ENCODE peak calls at places on chromosomes 13 and 19, in seven cellular contexts. One of them, this sample, is unnamed.

GRCh38 chr19:54600228-54600627 is 6.8 kb downstream of the LILRA1 start:
- DNase-seq in choroid plexus epithelial cell: no peak
- DNase-seq in sigmoid colon: no peak
- DNase-seq in foreskin fibroblast: no peak
- DNase-seq in cardiac fibroblast: no peak
- DNase-seq in fibroblast of pulmonary artery: no peak
- DNase-seq in NB4: no peak
- DNase-seq in this sample: no peak

GRCh38 chr13:80363890-80364503 is 23.1 kb upstream of the SPRY2 start:
- DNase-seq in choroid plexus epithelial cell: peak; percentile 61
- DNase-seq in sigmoid colon: no peak
- DNase-seq in foreskin fibroblast: peak; percentile 26
- DNase-seq in cardiac fibroblast: peak; percentile 61
- DNase-seq in fibroblast of pulmonary artery: peak; percentile 64
- DNase-seq in NB4: peak; percentile 46
- DNase-seq in this sample: no peak

GRCh38 chr13:37202264-37202663 is 96.8 kb upstream of the CSNK1A1L start:
- DNase-seq in choroid plexus epithelial cell: no peak
- DNase-seq in sigmoid colon: no peak
- DNase-seq in foreskin fibroblast: no peak
- DNase-seq in cardiac fibroblast: no peak
- DNase-seq in fibroblast of pulmonary artery: no peak
- DNase-seq in NB4: no peak
- DNase-seq in this sample: no peak

GRCh38 chr19:35673121-35673804 is 6.9 kb downstream of the UPK1A start:
- DNase-seq in choroid plexus epithelial cell: peak; percentile 55
- DNase-seq in sigmoid colon: peak; percentile 64
- DNase-seq in foreskin fibroblast: peak; percentile 59
- DNase-seq in cardiac fibroblast: peak; percentile 58
- DNase-seq in fibroblast of pulmonary artery: peak; percentile 40
- DNase-seq in NB4: no peak
- DNase-seq in this sample: no peak

GRCh38 chr13:20686167-20686566 is 17.3 kb upstream of the IL17D start:
- DNase-seq in choroid plexus epithelial cell: no peak
- DNase-seq in sigmoid colon: no peak
- DNase-seq in foreskin fibroblast: no peak
- DNase-seq in cardiac fibroblast: no peak
- DNase-seq in fibroblast of pulmonary artery: no peak
- DNase-seq in NB4: no peak
- DNase-seq in this sample: no peak

GRCh38 chr19:51887522-51888498 is at the start of gene ZNF577:
- DNase-seq in choroid plexus epithelial cell: peak; percentile 95
- DNase-seq in sigmoid colon: peak; percentile 94
- DNase-seq in foreskin fibroblast: peak; percentile 89
- DNase-seq in cardiac fibroblast: peak; percentile 95
- DNase-seq in fibroblast of pulmonary artery: peak; percentile 95
- DNase-seq in NB4: peak; percentile 93
- DNase-seq in this sample: peak; percentile 90

GRCh38 chr13:48266967-48267639 is 34.1 kb downstream of the ITM2B start:
- DNase-seq in choroid plexus epithelial cell: no peak
- DNase-seq in sigmoid colon: no peak
- DNase-seq in foreskin fibroblast: no peak
- DNase-seq in cardiac fibroblast: no peak
- DNase-seq in fibroblast of pulmonary artery: no peak
- DNase-seq in NB4: no peak
- DNase-seq in this sample: no peak

GRCh38 chr19:6076675-6077463 is 33.4 kb downstream of the RFX2 start:
- DNase-seq in choroid plexus epithelial cell: peak; percentile 86
- DNase-seq in sigmoid colon: peak; percentile 82
- DNase-seq in foreskin fibroblast: peak; percentile 79
- DNase-seq in cardiac fibroblast: peak; percentile 90
- DNase-seq in fibroblast of pulmonary artery: peak; percentile 87
- DNase-seq in NB4: no peak
- DNase-seq in this sample: no peak

GRCh38 chr19:4368128-4368820 is 24.9 kb downstream of the MPND start:
- DNase-seq in choroid plexus epithelial cell: peak; percentile 27
- DNase-seq in sigmoid colon: no peak
- DNase-seq in foreskin fibroblast: no peak
- DNase-seq in cardiac fibroblast: peak; percentile 39
- DNase-seq in fibroblast of pulmonary artery: peak; percentile 35
- DNase-seq in NB4: no peak
- DNase-seq in this sample: no peak

DNA sequence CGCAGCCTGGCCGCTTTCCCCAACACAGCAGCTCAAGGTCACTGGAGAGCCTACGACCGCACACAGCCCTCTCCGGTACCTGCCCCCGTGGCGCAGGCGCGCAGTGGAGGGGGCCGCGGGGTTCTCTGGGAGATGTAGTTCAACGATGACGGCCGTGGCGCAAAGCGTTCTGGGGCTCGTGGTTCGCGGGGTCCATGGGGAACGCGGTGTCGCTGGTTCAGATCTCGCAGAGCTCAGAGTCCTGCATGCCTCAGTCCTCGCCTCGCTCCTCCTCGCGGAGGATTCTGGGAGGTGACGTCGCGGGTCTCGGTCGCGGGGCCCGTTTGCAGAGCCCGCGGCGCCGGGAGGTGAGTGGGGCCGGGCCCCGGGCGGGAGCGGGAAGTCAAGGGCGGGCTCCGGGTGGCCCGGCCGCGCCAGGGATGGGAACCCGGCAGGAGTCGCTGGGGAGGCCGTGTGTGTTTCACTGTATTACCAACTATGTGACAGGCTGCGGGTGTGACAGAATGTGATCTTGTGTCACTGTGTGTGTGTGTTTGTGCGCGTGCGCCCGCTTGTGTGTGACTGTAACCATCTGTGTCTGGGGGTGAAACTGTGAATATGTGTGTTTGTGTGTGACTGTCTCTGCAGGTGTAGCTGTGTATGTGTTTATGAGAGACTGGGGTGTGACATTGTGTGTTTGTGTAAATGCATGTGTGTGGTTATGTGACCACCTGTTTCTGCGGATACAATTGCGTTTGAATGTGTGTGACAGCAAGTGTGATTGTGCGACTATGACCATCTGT is at the start of gene ZNF527:
- DNase-seq in choroid plexus epithelial cell: peak; percentile 98
- DNase-seq in sigmoid colon: peak; percentile 98
- DNase-seq in foreskin fibroblast: peak; percentile 97
- DNase-seq in cardiac fibroblast: peak; percentile 97
- DNase-seq in fibroblast of pulmonary artery: peak; percentile 98
- DNase-seq in NB4: peak; percentile 95
- DNase-seq in this sample: peak; percentile 99
- TF ChIP-seq CTCF in choroid plexus epithelial cell: no peak
- TF ChIP-seq CTCF in sigmoid colon: no peak
- TF ChIP-seq CTCF in foreskin fibroblast: no peak
- TF ChIP-seq CTCF in cardiac fibroblast: no peak
- TF ChIP-seq CTCF in fibroblast of pulmonary artery: no peak
- TF ChIP-seq CTCF in NB4: no peak
- TF ChIP-seq CTCF in this sample: no peak

DNA sequence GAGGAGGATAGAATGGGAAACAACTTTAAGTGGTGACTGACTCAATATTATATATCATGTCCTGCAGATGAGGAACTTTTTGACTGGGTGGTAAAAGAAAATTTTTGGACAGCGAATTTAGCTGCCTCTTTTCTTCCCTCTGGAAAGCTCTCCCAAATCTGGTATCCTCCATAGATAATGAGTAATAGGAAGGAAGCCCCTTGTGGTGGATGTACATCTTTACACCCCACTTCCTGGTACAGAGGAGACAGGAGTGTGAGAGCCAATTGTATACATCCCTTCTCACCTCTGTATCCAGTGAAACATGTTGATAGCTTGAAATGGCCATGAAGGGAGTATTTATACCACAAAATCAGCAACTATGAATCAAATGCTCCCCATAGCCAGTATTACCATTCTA is 17.2 kb upstream of the TDRD3 start:
- DNase-seq in choroid plexus epithelial cell: no peak
- DNase-seq in sigmoid colon: no peak
- DNase-seq in foreskin fibroblast: no peak
- DNase-seq in cardiac fibroblast: no peak
- DNase-seq in fibroblast of pulmonary artery: no peak
- DNase-seq in NB4: no peak
- DNase-seq in this sample: no peak
- TF ChIP-seq CTCF in choroid plexus epithelial cell: no peak
- TF ChIP-seq CTCF in sigmoid colon: no peak
- TF ChIP-seq CTCF in foreskin fibroblast: peak; percentile 12
- TF ChIP-seq CTCF in cardiac fibroblast: no peak
- TF ChIP-seq CTCF in fibroblast of pulmonary artery: peak; percentile 3
- TF ChIP-seq CTCF in NB4: no peak
- TF ChIP-seq CTCF in this sample: peak; percentile 54

DNA sequence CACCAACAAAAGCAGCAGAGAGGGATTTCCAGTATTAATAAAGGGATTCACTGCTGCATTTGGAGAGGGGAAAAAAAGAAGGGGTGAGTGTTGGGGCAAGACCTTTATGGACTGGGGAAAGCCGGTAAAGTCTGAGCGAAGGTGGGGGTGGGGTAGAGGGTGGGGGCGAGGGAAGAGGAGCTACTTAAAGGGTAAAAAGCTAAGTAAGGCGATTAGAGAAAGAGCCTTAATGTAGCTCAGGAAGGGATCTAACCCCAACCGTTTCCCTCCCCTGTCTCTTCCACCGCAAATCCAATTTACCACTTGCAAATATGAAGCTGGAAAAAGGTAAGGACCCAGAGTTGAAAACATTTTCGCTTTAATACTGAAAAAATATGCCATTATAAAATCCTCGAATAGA is 4.4 kb downstream of the SLITRK1 start:
- DNase-seq in choroid plexus epithelial cell: no peak
- DNase-seq in sigmoid colon: no peak
- DNase-seq in foreskin fibroblast: no peak
- DNase-seq in cardiac fibroblast: no peak
- DNase-seq in fibroblast of pulmonary artery: no peak
- DNase-seq in NB4: no peak
- DNase-seq in this sample: no peak
- TF ChIP-seq CTCF in choroid plexus epithelial cell: no peak
- TF ChIP-seq CTCF in sigmoid colon: no peak
- TF ChIP-seq CTCF in foreskin fibroblast: no peak
- TF ChIP-seq CTCF in cardiac fibroblast: no peak
- TF ChIP-seq CTCF in fibroblast of pulmonary artery: no peak
- TF ChIP-seq CTCF in NB4: no peak
- TF ChIP-seq CTCF in this sample: no peak

GRCh38 chr19:47510516-47511127 is 4.2 kb downstream of the NAPA start:
- DNase-seq in choroid plexus epithelial cell: no peak
- DNase-seq in sigmoid colon: no peak
- DNase-seq in foreskin fibroblast: no peak
- DNase-seq in cardiac fibroblast: no peak
- DNase-seq in fibroblast of pulmonary artery: no peak
- DNase-seq in NB4: no peak
- DNase-seq in this sample: no peak
- TF ChIP-seq CTCF in choroid plexus epithelial cell: peak; percentile 3
- TF ChIP-seq CTCF in sigmoid colon: no peak
- TF ChIP-seq CTCF in foreskin fibroblast: no peak
- TF ChIP-seq CTCF in cardiac fibroblast: no peak
- TF ChIP-seq CTCF in fibroblast of pulmonary artery: no peak
- TF ChIP-seq CTCF in NB4: no peak
- TF ChIP-seq CTCF in this sample: no peak

GRCh38 chr13:61685683-61686013 is 270.0 kb upstream of the PCDH20 start:
- DNase-seq in choroid plexus epithelial cell: no peak
- DNase-seq in sigmoid colon: no peak
- DNase-seq in foreskin fibroblast: no peak
- DNase-seq in cardiac fibroblast: no peak
- DNase-seq in fibroblast of pulmonary artery: peak; percentile 6
- DNase-seq in NB4: peak; percentile 11
- DNase-seq in this sample: no peak
- TF ChIP-seq CTCF in choroid plexus epithelial cell: no peak
- TF ChIP-seq CTCF in sigmoid colon: no peak
- TF ChIP-seq CTCF in foreskin fibroblast: no peak
- TF ChIP-seq CTCF in cardiac fibroblast: no peak
- TF ChIP-seq CTCF in fibroblast of pulmonary artery: no peak
- TF ChIP-seq CTCF in NB4: no peak
- TF ChIP-seq CTCF in this sample: peak; percentile 56

GRCh38 chr13:51202477-51203046 is 19.6 kb upstream of the FAM124A start:
- DNase-seq in choroid plexus epithelial cell: no peak
- DNase-seq in sigmoid colon: no peak
- DNase-seq in foreskin fibroblast: no peak
- DNase-seq in cardiac fibroblast: no peak
- DNase-seq in fibroblast of pulmonary artery: no peak
- DNase-seq in NB4: no peak
- DNase-seq in this sample: no peak

GRCh38 chr13:51207881-51208280 is 14.3 kb upstream of the FAM124A start:
- DNase-seq in choroid plexus epithelial cell: no peak
- DNase-seq in sigmoid colon: no peak
- DNase-seq in foreskin fibroblast: no peak
- DNase-seq in cardiac fibroblast: no peak
- DNase-seq in fibroblast of pulmonary artery: no peak
- DNase-seq in NB4: no peak
- DNase-seq in this sample: no peak

GRCh38 chr13:51201886-51202285 is 20.3 kb upstream of the FAM124A start:
- DNase-seq in choroid plexus epithelial cell: no peak
- DNase-seq in sigmoid colon: no peak
- DNase-seq in foreskin fibroblast: no peak
- DNase-seq in cardiac fibroblast: no peak
- DNase-seq in fibroblast of pulmonary artery: no peak
- DNase-seq in NB4: no peak
- DNase-seq in this sample: no peak
- TF ChIP-seq CTCF in choroid plexus epithelial cell: no peak
- TF ChIP-seq CTCF in sigmoid colon: no peak
- TF ChIP-seq CTCF in foreskin fibroblast: no peak
- TF ChIP-seq CTCF in cardiac fibroblast: no peak
- TF ChIP-seq CTCF in fibroblast of pulmonary artery: no peak
- TF ChIP-seq CTCF in NB4: no peak
- TF ChIP-seq CTCF in this sample: no peak

GRCh38 chr19:11141937-11142527 is 13.6 kb downstream of the SPC24 start:
- DNase-seq in choroid plexus epithelial cell: no peak
- DNase-seq in sigmoid colon: no peak
- DNase-seq in foreskin fibroblast: no peak
- DNase-seq in cardiac fibroblast: no peak
- DNase-seq in fibroblast of pulmonary artery: no peak
- DNase-seq in NB4: no peak
- DNase-seq in this sample: no peak
- TF ChIP-seq CTCF in choroid plexus epithelial cell: peak; percentile 4
- TF ChIP-seq CTCF in sigmoid colon: no peak
- TF ChIP-seq CTCF in foreskin fibroblast: no peak
- TF ChIP-seq CTCF in cardiac fibroblast: peak; percentile 8
- TF ChIP-seq CTCF in fibroblast of pulmonary artery: no peak
- TF ChIP-seq CTCF in NB4: no peak
- TF ChIP-seq CTCF in this sample: no peak

GRCh38 chr13:23160241-23161175 is 20.3 kb upstream of the SGCG start:
- DNase-seq in choroid plexus epithelial cell: no peak
- DNase-seq in sigmoid colon: no peak
- DNase-seq in foreskin fibroblast: no peak
- DNase-seq in cardiac fibroblast: no peak
- DNase-seq in fibroblast of pulmonary artery: no peak
- DNase-seq in NB4: peak; percentile 47
- DNase-seq in this sample: no peak
- TF ChIP-seq CTCF in choroid plexus epithelial cell: no peak
- TF ChIP-seq CTCF in sigmoid colon: no peak
- TF ChIP-seq CTCF in foreskin fibroblast: no peak
- TF ChIP-seq CTCF in cardiac fibroblast: no peak
- TF ChIP-seq CTCF in fibroblast of pulmonary artery: peak; percentile 23
- TF ChIP-seq CTCF in NB4: peak; percentile 48
- TF ChIP-seq CTCF in this sample: no peak

GRCh38 chr19:40139533-40140287 is 49.0 kb upstream of the ZNF780A start:
- DNase-seq in choroid plexus epithelial cell: peak; percentile 77
- DNase-seq in sigmoid colon: no peak
- DNase-seq in foreskin fibroblast: peak; percentile 32
- DNase-seq in cardiac fibroblast: peak; percentile 71
- DNase-seq in fibroblast of pulmonary artery: peak; percentile 76
- DNase-seq in NB4: peak; percentile 40
- DNase-seq in this sample: no peak
- TF ChIP-seq CTCF in choroid plexus epithelial cell: peak; percentile 80
- TF ChIP-seq CTCF in sigmoid colon: peak; percentile 66
- TF ChIP-seq CTCF in foreskin fibroblast: peak; percentile 60
- TF ChIP-seq CTCF in cardiac fibroblast: peak; percentile 63
- TF ChIP-seq CTCF in fibroblast of pulmonary artery: peak; percentile 74
- TF ChIP-seq CTCF in NB4: peak; percentile 43
- TF ChIP-seq CTCF in this sample: peak; percentile 82

This sample was measured in type B pancreatic cell.